ENCODE peak calls at places on chromosomes 1 and 21, in nine cellular contexts. U is GM23338; R is stomach; X is neural progenitor cell; H is CD8-positive, alpha-beta T cell; S is A549; T is HCT116; C is mucosa of descending colon; E is adipocyte. O is an unnamed sample.
A peak's percentile ranks its signal among the peaks of the same experiment; 100 is the strongest.

GRCh38 chr1:94236630-94237290 is 624 bp downstream of the ARHGAP29 start:
- DNase-seq in U (peak; percentile 69), X (peak; percentile 70), H (no peak), R (peak; percentile 50), E (peak; percentile 62), C (peak; percentile 41), S (peak; percentile 50), T (no peak), O (no peak)

GRCh38 chr1:115925511-115925910 is 50.8 kb upstream of the SLC22A15 start:
- DNase-seq in C (no peak), H (no peak), T (no peak), R (no peak), E (no peak), X (no peak), U (no peak), S (no peak), O (no peak)

GRCh38 chr1:26610781-26611180 is 81.2 kb downstream of the RPS6KA1 start:
- DNase-seq in R (no peak), S (no peak), H (no peak), X (peak; percentile 72), C (no peak), T (no peak), U (no peak), E (no peak), O (no peak)

GRCh38 chr21:35974801-35975200 is 85.5 kb downstream of the SETD4 start:
- DNase-seq in S (no peak), C (peak; percentile 16), R (no peak), X (no peak), T (peak; percentile 13), H (no peak), E (no peak), U (no peak), O (no peak)

GRCh38 chr1:84862810-84863251 is 30.2 kb downstream of the LPAR3 start:
- DNase-seq in C (no peak), S (no peak), R (no peak), T (no peak), X (no peak), E (no peak), H (peak; percentile 56), U (no peak), O (peak; percentile 72)

GRCh38 chr1:111603979-111604378 is 15.6 kb upstream of the RAP1A start:
- DNase-seq in U (no peak), T (no peak), C (peak; percentile 53), H (peak; percentile 86), X (no peak), E (no peak), S (no peak), R (peak; percentile 38), O (peak; percentile 87)

GRCh38 chr21:26846036-26846931 is 1.1 kb upstream of the ADAMTS1 start:
- DNase-seq in R (peak; percentile 56), T (no peak), X (peak; percentile 79), E (peak; percentile 92), C (peak; percentile 60), H (no peak), S (peak; percentile 31), U (peak; percentile 81), O (no peak)

GRCh38 chr1:209817691-209818090 is 10.1 kb upstream of the UTP25 start:
- DNase-seq in R (no peak), H (no peak), T (no peak), E (no peak), C (no peak), X (no peak), U (no peak), S (no peak), O (no peak)

GRCh38 chr1:235056937-235057336 is 71.7 kb downstream of the TOMM20 start:
- DNase-seq in C (no peak), U (no peak), R (no peak), E (no peak), X (no peak), T (no peak), S (peak; percentile 68), H (no peak), O (no peak)

GRCh38 chr1:8671313-8671917 is 146.0 kb downstream of the RERE start:
- DNase-seq in E (peak; percentile 41), T (peak; percentile 22), S (peak; percentile 61), U (peak; percentile 77), R (no peak), X (peak; percentile 77), C (peak; percentile 48), H (no peak), O (no peak)

GRCh38 chr1:47593598-47594285 is 155.9 kb downstream of the FOXD2 start:
- DNase-seq in C (no peak), U (no peak), T (no peak), S (no peak), X (no peak), H (peak; percentile 19), R (no peak), E (no peak), O (no peak)

GRCh38 chr1:155479205-155479604 is 83.4 kb downstream of the ASH1L start:
- DNase-seq in R (no peak), S (peak; percentile 48), U (no peak), E (peak; percentile 39), C (no peak), H (no peak), T (no peak), X (no peak), O (no peak)

GRCh38 chr1:215677112-215677511 is 110.0 kb downstream of the KCTD3 start:
- DNase-seq in C (no peak), X (no peak), H (no peak), R (no peak), E (no peak), T (no peak), S (no peak), U (peak; percentile 12), O (no peak)

GRCh38 chr1:10287023-10287645 is 76.8 kb downstream of the KIF1B start:
- DNase-seq in H (no peak), C (no peak), T (no peak), S (no peak), U (no peak), X (no peak), E (no peak), R (no peak), O (no peak)

GRCh38 chr1:202932476-202932875 is 5.4 kb upstream of the KLHL12 start:
- DNase-seq in X (no peak), E (no peak), S (no peak), C (no peak), T (no peak), U (no peak), R (no peak), H (no peak), O (no peak)

GRCh38 chr1:1919304-1920056 is 401 bp upstream of the TMEM52 start:
- DNase-seq in S (peak; percentile 97), T (peak; percentile 97), H (peak; percentile 100), R (peak; percentile 100), E (peak; percentile 96), U (peak; percentile 100), X (peak; percentile 100), C (peak; percentile 100), O (peak; percentile 99)

GRCh38 chr21:41397416-41397815 is 28.6 kb upstream of the MX1 start:
- DNase-seq in T (no peak), X (no peak), U (no peak), H (peak; percentile 29), S (no peak), E (no peak), R (no peak), C (no peak), O (no peak)

GRCh38 chr1:31095298-31095981 is 29.9 kb upstream of the PUM1 start:
- DNase-seq in T (no peak), R (no peak), S (no peak), U (no peak), X (no peak), H (no peak), C (no peak), E (peak; percentile 78), O (no peak)

GRCh38 chr1:89578940-89579684 is 53.8 kb upstream of the LRRC8C start:
- DNase-seq in S (no peak), E (no peak), R (no peak), T (no peak), C (no peak), H (no peak), X (no peak), U (no peak), O (no peak)

GRCh38 chr1:17304155-17304826 is 3.7 kb upstream of the PADI4 start:
- DNase-seq in U (peak; percentile 21), S (no peak), T (no peak), C (no peak), H (no peak), E (peak; percentile 46), X (no peak), R (no peak), O (no peak)

DNA sequence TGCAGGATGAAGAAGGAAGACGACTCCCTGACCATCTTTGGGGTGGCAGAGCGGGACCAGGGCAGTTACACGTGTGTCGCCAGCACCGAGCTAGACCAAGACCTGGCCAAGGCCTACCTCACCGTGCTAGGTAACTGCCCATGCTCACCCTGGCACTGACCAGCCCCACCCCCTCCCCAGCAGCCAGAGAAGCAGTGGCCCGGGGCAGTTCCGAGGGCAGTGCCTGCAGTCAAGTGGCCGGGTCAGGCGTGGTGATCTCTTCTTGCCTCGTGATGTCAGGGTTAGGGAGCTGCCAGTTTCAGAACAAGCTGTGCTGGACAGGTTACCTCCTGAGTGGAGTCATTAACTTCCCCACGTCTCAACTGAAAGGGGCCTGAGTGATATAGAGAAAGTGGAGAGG is 66.3 kb upstream of the CNTN2 start:
- DNase-seq in U (no peak), S (no peak), R (no peak), H (no peak), T (no peak), E (no peak), C (no peak), X (no peak), O (no peak)
- H3K4me1 ChIP-seq in U (no peaks in the 10 kb centered on the region), S (peaks cover 11% of the 10 kb centered on the region), R (no peaks in the 10 kb centered on the region), H (no peaks in the 10 kb centered on the region), T (peaks cover 11% of the 10 kb centered on the region), E (peaks cover 13% of the 10 kb centered on the region), C (no peaks in the 10 kb centered on the region), X (peaks cover 2% of the 10 kb centered on the region), O (no peaks in the 10 kb centered on the region)

GRCh38 chr1:70930062-70930461 is 117.6 kb downstream of the PTGER3 start:
- DNase-seq in X (no peak), S (no peak), R (no peak), E (no peak), U (no peak), C (no peak), H (no peak), T (no peak), O (no peak)
- H3K4me1 ChIP-seq in X (no peaks in the 10 kb centered on the region), S (no peaks in the 10 kb centered on the region), R (peaks cover 7% of the 10 kb centered on the region), E (peaks cover 12% of the 10 kb centered on the region), U (no peaks in the 10 kb centered on the region), C (no peaks in the 10 kb centered on the region), H (no peaks in the 10 kb centered on the region), T (no peaks in the 10 kb centered on the region), O (no peaks in the 10 kb centered on the region)

GRCh38 chr1:81703736-81704463 is 96.8 kb upstream of the ADGRL2 start:
- DNase-seq in C (no peak), X (peak; percentile 53), H (no peak), E (peak; percentile 54), T (no peak), S (peak; percentile 31), U (no peak), R (no peak), O (no peak)
- H3K4me1 ChIP-seq in C (no peaks in the 10 kb centered on the region), X (peaks cover 22% of the 10 kb centered on the region), H (no peaks in the 10 kb centered on the region), E (peaks cover 48% of the 10 kb centered on the region), T (peaks cover 25% of the 10 kb centered on the region), S (peaks cover 44% of the 10 kb centered on the region), U (peaks cover 33% of the 10 kb centered on the region), R (no peaks in the 10 kb centered on the region), O (no peaks in the 10 kb centered on the region)

DNA sequence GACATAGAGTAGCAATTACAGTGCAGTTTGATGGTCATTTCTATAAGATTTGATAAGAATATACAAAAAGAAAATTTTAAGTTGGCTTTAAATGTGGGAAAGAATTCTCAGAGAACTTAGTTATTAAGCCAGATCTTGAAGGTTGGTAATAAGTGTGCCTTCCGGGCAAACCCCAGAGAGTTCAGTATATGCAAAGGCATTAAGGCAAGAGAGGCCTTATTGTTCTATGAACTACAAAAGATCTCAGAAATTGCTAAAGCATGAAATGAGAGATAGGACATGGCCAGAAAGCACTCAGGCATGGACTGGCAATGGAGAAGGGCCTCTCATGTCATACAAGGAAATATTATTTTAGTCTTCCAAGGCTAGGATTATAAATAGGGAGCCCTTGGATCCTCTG is 390.2 kb upstream of the C1orf87 start:
- DNase-seq in U (no peak), T (no peak), E (no peak), C (no peak), X (no peak), H (no peak), S (no peak), R (no peak), O (no peak)
- H3K4me1 ChIP-seq in U (peaks cover 5% of the 10 kb centered on the region), T (no peaks in the 10 kb centered on the region), E (no peaks in the 10 kb centered on the region), C (no peaks in the 10 kb centered on the region), X (no peaks in the 10 kb centered on the region), H (no peaks in the 10 kb centered on the region), S (no peaks in the 10 kb centered on the region), R (no peaks in the 10 kb centered on the region), O (no peaks in the 10 kb centered on the region)